ENCODE peak calls at places on chromosome 21, in seven cellular contexts. One of them, this sample, is unnamed.

GRCh38 chr21:41459884-41460534 is 34.0 kb downstream of the MX1 start:
- DNase-seq in BJ: no peak
- DNase-seq in caudate nucleus: no peak
- DNase-seq in heart right ventricle: no peak
- DNase-seq in NCI-H1105 treated with DMSO at 0.1 percent for 48 hours: no peak
- DNase-seq in ELR: no peak
- DNase-seq in HS-27A: no peak
- DNase-seq in this sample: no peak

GRCh38 chr21:45582128-45582527 is 39.9 kb upstream of the SLC19A1 start:
- DNase-seq in BJ: no peak
- DNase-seq in caudate nucleus: no peak
- DNase-seq in heart right ventricle: no peak
- DNase-seq in NCI-H1105 treated with DMSO at 0.1 percent for 48 hours: no peak
- DNase-seq in ELR: no peak
- DNase-seq in HS-27A: no peak
- DNase-seq in this sample: no peak

GRCh38 chr21:23968722-23969647 is 1638.3 kb downstream of the MRPL39 start:
- DNase-seq in BJ: no peak
- DNase-seq in caudate nucleus: no peak
- DNase-seq in heart right ventricle: no peak
- DNase-seq in NCI-H1105 treated with DMSO at 0.1 percent for 48 hours: peak; percentile 92
- DNase-seq in ELR: peak; percentile 49
- DNase-seq in HS-27A: peak; percentile 7
- DNase-seq in this sample: peak; percentile 22

GRCh38 chr21:42614811-42615342 is 38.5 kb upstream of the PDE9A start:
- DNase-seq in BJ: no peak
- DNase-seq in caudate nucleus: no peak
- DNase-seq in heart right ventricle: no peak
- DNase-seq in NCI-H1105 treated with DMSO at 0.1 percent for 48 hours: no peak
- DNase-seq in ELR: peak; percentile 29
- DNase-seq in HS-27A: no peak
- DNase-seq in this sample: no peak

GRCh38 chr21:45060089-45060488 is 14.3 kb upstream of the ADARB1 start:
- DNase-seq in BJ: no peak
- DNase-seq in caudate nucleus: no peak
- DNase-seq in heart right ventricle: no peak
- DNase-seq in NCI-H1105 treated with DMSO at 0.1 percent for 48 hours: no peak
- DNase-seq in ELR: no peak
- DNase-seq in HS-27A: no peak
- DNase-seq in this sample: no peak

GRCh38 chr21:41605178-41605933 is 97.4 kb upstream of the TMPRSS2 start:
- DNase-seq in BJ: no peak
- DNase-seq in caudate nucleus: no peak
- DNase-seq in heart right ventricle: no peak
- DNase-seq in NCI-H1105 treated with DMSO at 0.1 percent for 48 hours: no peak
- DNase-seq in ELR: no peak
- DNase-seq in HS-27A: no peak
- DNase-seq in this sample: peak; percentile 83

GRCh38 chr21:35811115-35811806 is 249.1 kb downstream of the SETD4 start:
- DNase-seq in BJ: no peak
- DNase-seq in caudate nucleus: no peak
- DNase-seq in heart right ventricle: no peak
- DNase-seq in NCI-H1105 treated with DMSO at 0.1 percent for 48 hours: no peak
- DNase-seq in ELR: no peak
- DNase-seq in HS-27A: no peak
- DNase-seq in this sample: no peak

GRCh38 chr21:34640858-34641257 is 25.9 kb upstream of the RCAN1 start:
- DNase-seq in BJ: peak; percentile 47
- DNase-seq in caudate nucleus: no peak
- DNase-seq in heart right ventricle: no peak
- DNase-seq in NCI-H1105 treated with DMSO at 0.1 percent for 48 hours: no peak
- DNase-seq in ELR: peak; percentile 89
- DNase-seq in HS-27A: no peak
- DNase-seq in this sample: no peak

GRCh38 chr21:29817450-29817849 is 122.3 kb downstream of the GRIK1 start:
- DNase-seq in BJ: no peak
- DNase-seq in caudate nucleus: no peak
- DNase-seq in heart right ventricle: no peak
- DNase-seq in NCI-H1105 treated with DMSO at 0.1 percent for 48 hours: no peak
- DNase-seq in ELR: no peak
- DNase-seq in HS-27A: no peak
- DNase-seq in this sample: no peak

GRCh38 chr21:45269861-45270260 is 17.8 kb downstream of the POFUT2 start:
- DNase-seq in BJ: no peak
- DNase-seq in caudate nucleus: no peak
- DNase-seq in heart right ventricle: no peak
- DNase-seq in NCI-H1105 treated with DMSO at 0.1 percent for 48 hours: no peak
- DNase-seq in ELR: no peak
- DNase-seq in HS-27A: no peak
- DNase-seq in this sample: no peak

GRCh38 chr21:45456014-45456835 is 51.3 kb downstream of the COL18A1 start:
- DNase-seq in BJ: no peak
- DNase-seq in caudate nucleus: no peak
- DNase-seq in heart right ventricle: no peak
- DNase-seq in NCI-H1105 treated with DMSO at 0.1 percent for 48 hours: peak; percentile 28
- DNase-seq in ELR: no peak
- DNase-seq in HS-27A: no peak
- DNase-seq in this sample: no peak

GRCh38 chr21:28899744-28900143 is 92.9 kb downstream of the LTN1 start:
- DNase-seq in BJ: no peak
- DNase-seq in caudate nucleus: no peak
- DNase-seq in heart right ventricle: no peak
- DNase-seq in NCI-H1105 treated with DMSO at 0.1 percent for 48 hours: no peak
- DNase-seq in ELR: peak; percentile 54
- DNase-seq in HS-27A: no peak
- DNase-seq in this sample: no peak

GRCh38 chr21:45877821-45878469 is 103.6 kb upstream of the COL6A1 start:
- DNase-seq in BJ: no peak
- DNase-seq in caudate nucleus: no peak
- DNase-seq in heart right ventricle: no peak
- DNase-seq in NCI-H1105 treated with DMSO at 0.1 percent for 48 hours: no peak
- DNase-seq in ELR: no peak
- DNase-seq in HS-27A: no peak
- DNase-seq in this sample: no peak

GRCh38 chr21:41571938-41572510 is 64.1 kb upstream of the TMPRSS2 start:
- DNase-seq in BJ: no peak
- DNase-seq in caudate nucleus: no peak
- DNase-seq in heart right ventricle: no peak
- DNase-seq in NCI-H1105 treated with DMSO at 0.1 percent for 48 hours: no peak
- DNase-seq in ELR: no peak
- DNase-seq in HS-27A: no peak
- DNase-seq in this sample: no peak

GRCh38 chr21:38989745-38990423 is 184.2 kb downstream of the ETS2 start:
- DNase-seq in BJ: peak; percentile 54
- DNase-seq in caudate nucleus: no peak
- DNase-seq in heart right ventricle: peak; percentile 43
- DNase-seq in NCI-H1105 treated with DMSO at 0.1 percent for 48 hours: peak; percentile 46
- DNase-seq in ELR: peak; percentile 59
- DNase-seq in HS-27A: no peak
- DNase-seq in this sample: no peak

GRCh38 chr21:16363563-16363962 is 633.8 kb downstream of the USP25 start:
- DNase-seq in BJ: no peak
- DNase-seq in caudate nucleus: no peak
- DNase-seq in heart right ventricle: no peak
- DNase-seq in NCI-H1105 treated with DMSO at 0.1 percent for 48 hours: no peak
- DNase-seq in ELR: no peak
- DNase-seq in HS-27A: no peak
- DNase-seq in this sample: no peak

GRCh38 chr21:43306911-43307676 is 119.8 kb downstream of the SIK1 start:
- DNase-seq in BJ: no peak
- DNase-seq in caudate nucleus: no peak
- DNase-seq in heart right ventricle: peak; percentile 54
- DNase-seq in NCI-H1105 treated with DMSO at 0.1 percent for 48 hours: no peak
- DNase-seq in ELR: peak; percentile 87
- DNase-seq in HS-27A: peak; percentile 54
- DNase-seq in this sample: peak; percentile 72

GRCh38 chr21:25409992-25410391 is 197.3 kb downstream of the MRPL39 start:
- DNase-seq in BJ: no peak
- DNase-seq in caudate nucleus: no peak
- DNase-seq in heart right ventricle: no peak
- DNase-seq in NCI-H1105 treated with DMSO at 0.1 percent for 48 hours: no peak
- DNase-seq in ELR: no peak
- DNase-seq in HS-27A: no peak
- DNase-seq in this sample: no peak

This sample was measured in NCI-H510A treated with DMSO at 0.1 percent for 48 hours.